ENCODE peak calls at places on chromosomes 11 and 22, in nine cellular contexts. T is colonic mucosa, L is K562, D is DND-41, W is neural progenitor cell, P is PC-3, A is astrocyte, Y is Karpas-422, X is H9. B is an unnamed sample.

GRCh38 chr22:27919943-27920755 is 1.1 kb upstream of the PITPNB start:
- DNase-seq in Y (no peak), X (peak; percentile 60), P (peak; percentile 9), D (no peak), A (peak; percentile 61), L (no peak), T (peak; percentile 36), W (peak; percentile 84), B (peak; percentile 79)

GRCh38 chr22:44451016-44451415 is 47.0 kb downstream of the RTL6 start:
- DNase-seq in P (no peak), T (no peak), W (no peak), X (no peak), L (no peak), Y (no peak), D (no peak), A (no peak), B (peak; percentile 29)

GRCh38 chr22:30882974-30883533 is 85.5 kb downstream of the MORC2 start:
- DNase-seq in X (no peak), W (no peak), A (no peak), T (no peak), D (peak; percentile 12), P (no peak), Y (no peak), L (peak; percentile 42), B (no peak)

GRCh38 chr22:44331881-44332714 is 19.3 kb upstream of the SHISAL1 start:
- DNase-seq in D (no peak), A (no peak), X (no peak), T (no peak), W (peak; percentile 79), L (no peak), Y (no peak), P (peak; percentile 11), B (peak; percentile 77)

GRCh38 chr11:459511-460220 is 9.6 kb downstream of the PTDSS2 start:
- DNase-seq in P (no peak), T (no peak), X (no peak), L (no peak), Y (no peak), W (no peak), A (no peak), D (no peak), B (no peak)

GRCh38 chr22:46626911-46627805 is 7.0 kb downstream of the GRAMD4 start:
- DNase-seq in D (no peak), W (peak; percentile 41), T (no peak), L (peak; percentile 51), X (peak; percentile 94), Y (peak; percentile 56), P (no peak), A (no peak), B (peak; percentile 93)

GRCh38 chr22:31271485-31271884 is 20.8 kb downstream of the PIK3IP1 start:
- DNase-seq in Y (no peak), P (no peak), W (no peak), D (no peak), X (no peak), L (no peak), A (peak; percentile 52), T (no peak), B (no peak)

GRCh38 chr22:29831958-29832357 is 6.1 kb downstream of the ASCC2 start:
- DNase-seq in L (no peak), W (no peak), D (no peak), X (no peak), P (no peak), A (no peak), T (no peak), Y (no peak), B (no peak)

GRCh38 chr11:19370100-19370861 is 129.5 kb upstream of the E2F8 start:
- DNase-seq in Y (no peak), W (no peak), L (no peak), X (no peak), A (peak; percentile 20), D (no peak), P (peak; percentile 74), T (no peak), B (no peak)

GRCh38 chr11:111176603-111177002 is 68.9 kb upstream of the POU2AF2 start:
- DNase-seq in W (no peak), D (no peak), A (no peak), Y (no peak), L (no peak), T (no peak), X (no peak), P (no peak), B (no peak)

GRCh38 chr11:72578991-72579815 is 95.0 kb downstream of the PDE2A start:
- DNase-seq in L (no peak), Y (no peak), X (no peak), T (no peak), P (no peak), W (no peak), A (no peak), D (no peak), B (peak; percentile 24)

GRCh38 chr22:46842606-46843005 is 80.2 kb downstream of the TBC1D22A start:
- DNase-seq in W (no peak), A (no peak), T (no peak), X (no peak), Y (no peak), L (no peak), P (no peak), D (no peak), B (peak; percentile 27)

GRCh38 chr11:127451852-127452251 is 451.3 kb upstream of the KIRREL3 start:
- DNase-seq in P (no peak), T (no peak), A (no peak), D (no peak), L (no peak), Y (no peak), X (no peak), W (no peak), B (no peak)

GRCh38 chr11:133928628-133929059 is 28.1 kb downstream of the IGSF9B start:
- DNase-seq in L (no peak), P (peak; percentile 43), T (peak; percentile 38), W (no peak), Y (no peak), X (peak; percentile 64), D (peak; percentile 58), A (no peak), B (peak; percentile 63)

GRCh38 chr11:78351193-78351592 is 66.4 kb downstream of the GAB2 start:
- DNase-seq in D (peak; percentile 59), A (no peak), X (no peak), T (no peak), L (no peak), Y (no peak), W (peak; percentile 38), P (no peak), B (no peak)

GRCh38 chr11:78351979-78352731 is 65.5 kb downstream of the GAB2 start:
- DNase-seq in L (peak; percentile 45), T (no peak), X (no peak), W (no peak), P (no peak), Y (no peak), D (no peak), A (no peak), B (peak; percentile 60)

GRCh38 chr11:78349614-78350013 is 68.0 kb downstream of the GAB2 start:
- DNase-seq in P (no peak), T (no peak), Y (no peak), L (no peak), A (peak; percentile 33), W (no peak), D (no peak), X (no peak), B (no peak)

GRCh38 chr11:78350101-78350645 is 67.4 kb downstream of the GAB2 start:
- DNase-seq in A (no peak), D (peak; percentile 51), W (peak; percentile 76), Y (peak; percentile 73), P (no peak), L (peak; percentile 27), X (no peak), T (peak; percentile 37), B (peak; percentile 56)

DNA sequence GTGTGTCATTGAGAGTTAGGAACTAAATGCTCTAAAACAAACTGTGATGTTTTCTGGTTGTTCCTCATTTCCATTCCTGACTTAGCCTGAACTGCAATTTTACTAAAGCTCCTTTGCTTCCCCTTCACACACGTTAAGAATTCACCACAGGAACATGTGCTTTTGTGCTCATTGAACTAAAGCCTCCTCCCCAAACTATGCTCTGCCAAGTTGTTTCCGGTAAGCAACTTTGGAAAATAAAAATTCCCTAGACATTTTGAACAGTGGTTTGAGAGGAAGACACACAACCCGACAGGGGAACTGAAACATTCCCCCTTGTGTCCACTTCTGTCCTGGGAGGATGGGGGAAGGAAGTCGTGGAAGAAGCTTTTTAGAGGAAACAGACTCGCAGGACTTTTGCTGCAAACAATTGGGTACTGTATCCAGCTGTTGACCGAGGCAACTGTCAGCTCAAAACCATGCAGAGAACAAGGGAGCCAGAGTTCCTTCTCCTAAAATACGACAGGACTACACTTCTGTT is 66.9 kb downstream of the GAB2 start:
- DNase-seq in W (peak; percentile 19), A (peak; percentile 58), X (no peak), Y (peak; percentile 73), P (no peak), D (peak; percentile 42), L (no peak), T (peak; percentile 30), B (no peak)
- H3K27ac ChIP-seq in W (peak overlapping the region; percentile 96), A (no peak overlapping the region), X (no peak overlapping the region), Y (peak overlapping the region; percentile 88), P (no peak overlapping the region), D (peak overlapping the region; percentile 90), L (peak overlapping the region; percentile 84), T (peak overlapping the region; percentile 68), B (no peak overlapping the region)

DNA sequence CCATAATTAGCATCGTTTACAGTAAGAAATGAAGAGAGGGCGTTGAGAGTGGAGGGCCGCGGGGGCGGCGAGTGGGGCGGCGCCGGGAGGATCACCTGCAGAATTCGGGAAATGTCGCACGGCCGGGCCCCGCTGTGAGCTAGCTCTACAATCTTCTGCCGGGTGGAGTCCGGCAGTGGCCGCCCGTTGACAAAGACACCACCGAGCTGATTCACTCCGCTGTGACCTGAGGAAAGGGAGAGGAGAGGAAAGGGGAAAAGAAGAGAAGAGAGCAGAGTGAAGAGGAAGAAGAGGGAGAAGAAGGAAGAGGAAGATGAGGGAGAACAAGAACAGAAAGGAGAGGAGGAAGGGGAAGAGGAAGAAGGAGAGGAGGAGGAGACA is 8.5 kb downstream of the PAX6 start:
- DNase-seq in Y (no peak), W (peak; percentile 71), P (no peak), T (no peak), L (no peak), A (no peak), D (no peak), X (no peak), B (peak; percentile 86)
- H3K9ac ChIP-seq in Y (no peak overlapping the region), W (no peak overlapping the region), P (no peak overlapping the region), T (no peak overlapping the region), L (no peak overlapping the region), A (peak overlapping the region; percentile 92), D (no peak overlapping the region), X (no peak overlapping the region), B (no peak overlapping the region)

DNA sequence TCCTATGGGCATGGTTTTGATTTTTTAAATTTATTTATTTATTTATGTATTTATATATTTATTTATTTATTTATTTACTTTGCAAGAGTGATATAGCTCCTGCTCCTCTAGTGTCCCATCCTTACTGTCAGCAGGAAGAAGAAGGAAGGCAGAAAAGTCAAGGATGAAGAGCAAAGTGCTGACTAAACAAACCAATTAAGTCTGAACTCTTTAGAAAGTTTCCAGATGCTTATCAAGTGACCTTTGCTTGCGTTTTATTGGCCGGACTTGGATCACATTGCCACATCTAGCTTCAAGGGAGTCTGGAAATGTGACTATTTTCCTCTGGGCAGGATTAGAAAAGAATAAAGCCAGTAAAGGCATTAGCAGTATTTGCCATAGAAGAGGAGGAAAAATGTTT is 8.7 kb upstream of the OR4B1 start:
- DNase-seq in L (no peak), T (no peak), Y (no peak), D (no peak), X (no peak), P (no peak), A (no peak), W (no peak), B (no peak)
- H3K9me3 ChIP-seq in L (no peaks in the 10 kb centered on the region), T (no peaks in the 10 kb centered on the region), Y (no peaks in the 10 kb centered on the region), D (no peaks in the 10 kb centered on the region), X (peaks cover 51% of the 10 kb centered on the region), P (no peaks in the 10 kb centered on the region), A (no peaks in the 10 kb centered on the region), W (peaks cover 4% of the 10 kb centered on the region), B (peaks cover 38% of the 10 kb centered on the region)

GRCh38 chr11:120168108-120168959 is 30.4 kb upstream of the TRIM29 start:
- DNase-seq in W (no peak), D (no peak), Y (no peak), L (peak; percentile 4), P (no peak), A (no peak), X (no peak), T (no peak), B (no peak)
- H3K27ac ChIP-seq in W (no peak overlapping the region), D (no peak overlapping the region), Y (no peak overlapping the region), L (no peak overlapping the region), P (no peak overlapping the region), A (no peak overlapping the region), X (no peak overlapping the region), T (no peak overlapping the region), B (no peak overlapping the region)

B was measured in endodermal cell.